ENCODE peak calls at places on chromosomes 11 and 22, in six cellular contexts. W is heart right ventricle; T is CD4-positive, alpha-beta T cell; U is DND-41; F is lung; M is stomach. Z is an unnamed sample.

GRCh38 chr11:47186076-47186936 is at the start of gene PACSIN3:
- DNase-seq in W (peak), T (peak), U (peak), F (no peak), M (peak), Z (no peak)

GRCh38 chr22:41619979-41620645 is 731 bp downstream of the DESI1 start:
- DNase-seq in W (peak), T (peak), U (peak), F (peak), M (peak), Z (peak)

GRCh38 chr11:71245601-71246391 is 6.6 kb downstream of the SHANK2 start:
- DNase-seq in W (no peak), T (no peak), U (no peak), F (no peak), M (peak), Z (no peak)

GRCh38 chr22:39302431-39302960 is 16.9 kb downstream of the RPL3 start:
- DNase-seq in W (no peak), T (no peak), U (no peak), F (no peak), M (no peak), Z (no peak)

GRCh38 chr22:40341604-40342003 is 4.7 kb upstream of the ADSL start:
- DNase-seq in W (no peak), T (no peak), U (no peak), F (no peak), M (no peak), Z (no peak)

GRCh38 chr11:69640995-69641581 is at the start of gene CCND1:
- DNase-seq in W (peak), T (peak), U (no peak), F (peak), M (peak), Z (peak)

GRCh38 chr11:123330948-123331347 is 99.1 kb upstream of the GRAMD1B start:
- DNase-seq in W (no peak), T (no peak), U (no peak), F (no peak), M (no peak), Z (no peak)

GRCh38 chr11:106077609-106078517 is at the start of gene AASDHPPT:
- DNase-seq in W (peak), T (no peak), U (peak), F (no peak), M (peak), Z (peak)

GRCh38 chr22:17943533-17944204 is 80.7 kb downstream of the MICAL3 start:
- DNase-seq in W (no peak), T (no peak), U (no peak), F (no peak), M (no peak), Z (no peak)

GRCh38 chr11:111173221-111173620 is 72.3 kb upstream of the POU2AF2 start:
- DNase-seq in W (no peak), T (no peak), U (no peak), F (no peak), M (no peak), Z (no peak)

GRCh38 chr11:70153133-70153727 is 49.9 kb upstream of the FADD start:
- DNase-seq in W (no peak), T (no peak), U (no peak), F (no peak), M (no peak), Z (no peak)

GRCh38 chr11:123137496-123138270 is 57.4 kb downstream of the CLMP start:
- DNase-seq in W (peak), T (no peak), U (no peak), F (peak), M (peak), Z (no peak)

GRCh38 chr11:6476571-6476970 is 2.8 kb upstream of the TRIM3 start:
- DNase-seq in W (no peak), T (no peak), U (no peak), F (no peak), M (no peak), Z (no peak)

GRCh38 chr11:2310786-2311455 is 9.1 kb downstream of the TSPAN32 start:
- DNase-seq in W (no peak), T (no peak), U (no peak), F (no peak), M (no peak), Z (no peak)

GRCh38 chr11:47917643-47918369 is 62.6 kb upstream of the PTPRJ start:
- DNase-seq in W (peak), T (no peak), U (peak), F (peak), M (peak), Z (no peak)

GRCh38 chr22:47621253-47621652 is 858.8 kb downstream of the TBC1D22A start:
- DNase-seq in W (no peak), T (no peak), U (no peak), F (no peak), M (no peak), Z (no peak)

GRCh38 chr11:10317281-10317755 is 12.4 kb downstream of the ADM start:
- DNase-seq in W (no peak), T (no peak), U (no peak), F (no peak), M (no peak), Z (no peak)

GRCh38 chr11:20934521-20934920 is 265.1 kb downstream of the NELL1 start:
- DNase-seq in W (no peak), T (no peak), U (no peak), F (no peak), M (no peak), Z (no peak)

GRCh38 chr22:37633693-37634504 is 5.6 kb upstream of the SH3BP1 start:
- DNase-seq in W (peak), T (peak), U (peak), F (peak), M (peak), Z (peak)

GRCh38 chr11:93020248-93021088 is 51.0 kb downstream of the MTNR1B start:
- DNase-seq in W (no peak), T (no peak), U (no peak), F (no peak), M (no peak), Z (no peak)

GRCh38 chr22:30643055-30643875 is 7.7 kb downstream of the SLC35E4 start:
- DNase-seq in W (no peak), T (no peak), U (no peak), F (no peak), M (no peak), Z (no peak)

GRCh38 chr11:61797263-61797944 is 4.7 kb downstream of the FEN1 start:
- DNase-seq in W (peak), T (peak), U (peak), F (peak), M (peak), Z (peak)

GRCh38 chr11:45997599-45997998 is 75.1 kb downstream of the LARGE2 start:
- DNase-seq in W (no peak), T (no peak), U (no peak), F (no peak), M (no peak), Z (no peak)

GRCh38 chr22:18065256-18065655 is 12.5 kb upstream of the PEX26 start:
- DNase-seq in W (no peak), T (no peak), U (no peak), F (no peak), M (no peak), Z (no peak)

GRCh38 chr11:128715691-128716153 is 21.9 kb downstream of the FLI1 start:
- DNase-seq in W (peak), T (no peak), U (no peak), F (no peak), M (no peak), Z (no peak)

GRCh38 chr22:31291716-31292644 is at the start of gene PIK3IP1:
- DNase-seq in W (peak), T (peak), U (peak), F (peak), M (peak), Z (peak)

GRCh38 chr11:2132229-2132620 is 7.0 kb downstream of the IGF2 start:
- DNase-seq in W (no peak), T (no peak), U (no peak), F (no peak), M (no peak), Z (no peak)

GRCh38 chr11:95549276-95549675 is 240.3 kb downstream of the FAM76B start:
- DNase-seq in W (no peak), T (no peak), U (no peak), F (no peak), M (no peak), Z (no peak)

GRCh38 chr11:63551889-63552266 is 11.3 kb downstream of the PLAAT2 start:
- DNase-seq in W (no peak), T (no peak), U (peak), F (no peak), M (no peak), Z (no peak)

GRCh38 chr11:63552921-63553320 is 10.3 kb downstream of the PLAAT2 start:
- DNase-seq in W (no peak), T (no peak), U (no peak), F (no peak), M (no peak), Z (no peak)

GRCh38 chr11:63554901-63555218 is 8.3 kb downstream of the PLAAT2 start:
- DNase-seq in W (no peak), T (no peak), U (no peak), F (peak), M (no peak), Z (no peak)

GRCh38 chr11:63556404-63556803 is 6.8 kb downstream of the PLAAT2 start:
- DNase-seq in W (no peak), T (no peak), U (no peak), F (peak), M (no peak), Z (no peak)

GRCh38 chr11:63553759-63554158 is 9.4 kb downstream of the PLAAT2 start:
- DNase-seq in W (no peak), T (peak), U (peak), F (no peak), M (no peak), Z (no peak)
- H3K27ac ChIP-seq in W (peak), T (peak), U (peak), F (no peak), M (no peak), Z (no peak)

DNA sequence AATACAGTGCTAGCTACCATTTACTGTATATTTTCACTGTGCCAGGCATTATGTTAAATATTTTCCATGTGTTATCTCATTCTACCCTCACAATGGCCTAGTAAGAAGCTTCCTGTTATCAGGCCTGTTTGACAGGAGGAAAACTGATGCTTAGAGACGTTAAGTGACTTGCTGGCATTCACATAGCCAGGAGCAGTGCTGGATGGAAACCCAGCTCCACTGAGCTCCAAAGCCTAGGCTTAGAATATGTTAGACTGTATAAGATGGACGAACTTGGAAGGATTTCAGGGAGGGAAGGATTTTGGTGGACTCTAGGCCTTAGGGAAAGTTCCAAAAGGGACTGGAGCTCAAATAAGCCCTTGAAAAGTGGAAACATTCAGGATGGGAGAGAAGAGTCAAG is 2.1 kb downstream of the CD44 start:
- DNase-seq in W (no peak), T (no peak), U (no peak), F (no peak), M (no peak), Z (no peak)
- H3K27ac ChIP-seq in W (peak), T (peak), U (peak), F (no peak), M (peak), Z (no peak)

GRCh38 chr11:12306830-12307229 is 70.5 kb upstream of the PARVA start:
- DNase-seq in W (no peak), T (no peak), U (no peak), F (no peak), M (no peak), Z (no peak)
- H3K27ac ChIP-seq in W (no peak), T (no peak), U (no peak), F (no peak), M (no peak), Z (no peak)

GRCh38 chr11:102545701-102546100 is 15.2 kb upstream of the MMP7 start:
- DNase-seq in W (no peak), T (no peak), U (no peak), F (no peak), M (no peak), Z (no peak)

GRCh38 chr11:102546923-102547471 is 16.4 kb upstream of the MMP7 start:
- DNase-seq in W (no peak), T (no peak), U (no peak), F (no peak), M (no peak), Z (no peak)

GRCh38 chr11:102544594-102544993 is 14.0 kb upstream of the MMP7 start:
- DNase-seq in W (no peak), T (no peak), U (no peak), F (no peak), M (no peak), Z (no peak)

GRCh38 chr11:102551188-102551781 is 20.7 kb upstream of the MMP7 start:
- DNase-seq in W (no peak), T (no peak), U (no peak), F (no peak), M (no peak), Z (no peak)

GRCh38 chr11:102546427-102546826 is 15.9 kb upstream of the MMP7 start:
- DNase-seq in W (no peak), T (no peak), U (no peak), F (no peak), M (no peak), Z (no peak)
- H3K27ac ChIP-seq in W (no peak), T (no peak), U (no peak), F (no peak), M (no peak), Z (no peak)

Z was measured in substantia nigra.